ENCODE peak calls at places on chromosomes 7 and 10, in six cellular contexts. H, M, A, G, O and T are unnamed samples.

GRCh38 chr10:34333513-34333912 is 481.6 kb downstream of the PARD3 start:
- DNase-seq in H (peak; percentile 79), M (no peak), A (no peak), G (peak; percentile 70), O (no peak), T (no peak)

GRCh38 chr7:101913876-101914275 is 96.5 kb downstream of the CUX1 start:
- DNase-seq in H (no peak), M (no peak), A (no peak), G (no peak), O (no peak), T (no peak)

GRCh38 chr7:139588632-139589031 is 65.1 kb downstream of the CLEC2L start:
- DNase-seq in H (peak; percentile 88), M (no peak), A (no peak), G (no peak), O (no peak), T (no peak)

GRCh38 chr10:95419399-95419798 is 128.6 kb upstream of the PDLIM1 start:
- DNase-seq in H (no peak), M (no peak), A (no peak), G (no peak), O (no peak), T (no peak)

GRCh38 chr7:140691368-140692045 is 5.0 kb upstream of the NDUFB2 start:
- DNase-seq in H (no peak), M (no peak), A (no peak), G (no peak), O (peak; percentile 57), T (no peak)

GRCh38 chr10:108862691-108863350 is 1060.5 kb downstream of the XPNPEP1 start:
- DNase-seq in H (no peak), M (peak; percentile 2), A (no peak), G (no peak), O (no peak), T (no peak)

GRCh38 chr10:100970076-100970913 is 991 bp downstream of the SEMA4G start:
- DNase-seq in H (no peak), M (no peak), A (peak; percentile 91), G (peak; percentile 27), O (peak; percentile 57), T (peak; percentile 55)

GRCh38 chr7:129907122-129907741 is 45.5 kb downstream of the UBE2H start:
- DNase-seq in H (no peak), M (no peak), A (no peak), G (no peak), O (no peak), T (no peak)

GRCh38 chr10:23399701-23400144 is 39.2 kb upstream of the OTUD1 start:
- DNase-seq in H (peak; percentile 89), M (no peak), A (no peak), G (peak; percentile 87), O (no peak), T (no peak)

GRCh38 chr10:69093933-69094332 is 6.0 kb downstream of the SRGN start:
- DNase-seq in H (peak; percentile 47), M (no peak), A (no peak), G (peak; percentile 32), O (no peak), T (no peak)

GRCh38 chr10:128537888-128538287 is 411.7 kb upstream of the MKI67 start:
- DNase-seq in H (no peak), M (no peak), A (no peak), G (no peak), O (no peak), T (no peak)

GRCh38 chr7:100016209-100016901 is 959 bp downstream of the ZKSCAN1 start:
- DNase-seq in H (no peak), M (no peak), A (no peak), G (no peak), O (no peak), T (no peak)

GRCh38 chr10:70679498-70679897 is 7.2 kb downstream of the ADAMTS14 start:
- DNase-seq in H (peak; percentile 53), M (peak; percentile 81), A (no peak), G (no peak), O (no peak), T (no peak)

GRCh38 chr10:87000491-87000890 is 19.6 kb upstream of the FAM25A start:
- DNase-seq in H (peak; percentile 69), M (no peak), A (no peak), G (no peak), O (no peak), T (no peak)

GRCh38 chr10:266974-267425 is 131.7 kb downstream of the ZMYND11 start:
- DNase-seq in H (peak; percentile 69), M (no peak), A (no peak), G (peak; percentile 46), O (no peak), T (no peak)

GRCh38 chr7:105353752-105354328 is 34.9 kb downstream of the SRPK2 start:
- DNase-seq in H (peak; percentile 79), M (no peak), A (no peak), G (no peak), O (no peak), T (no peak)

GRCh38 chr10:90912176-90912575 is 8.7 kb downstream of the ANKRD1 start:
- DNase-seq in H (no peak), M (no peak), A (no peak), G (peak; percentile 72), O (no peak), T (no peak)

GRCh38 chr10:5147981-5148677 is 36.8 kb downstream of the AKR1C8 start:
- DNase-seq in H (no peak), M (no peak), A (no peak), G (no peak), O (no peak), T (no peak)

GRCh38 chr10:94405406-94405805 is 3.1 kb downstream of the TBC1D12 start:
- DNase-seq in H (no peak), M (no peak), A (no peak), G (no peak), O (no peak), T (no peak)

GRCh38 chr10:5656737-5657579 is 9.4 kb downstream of the ASB13 start:
- DNase-seq in H (no peak), M (no peak), A (no peak), G (no peak), O (no peak), T (no peak)

GRCh38 chr7:115631782-115632181 is 398.8 kb downstream of the TFEC start:
- DNase-seq in H (peak; percentile 1), M (no peak), A (no peak), G (no peak), O (no peak), T (no peak)

GRCh38 chr7:142813262-142813661 is 41.6 kb upstream of the EPHB6 start:
- DNase-seq in H (peak; percentile 88), M (no peak), A (no peak), G (peak; percentile 61), O (peak; percentile 85), T (no peak)

GRCh38 chr7:142809671-142810070 is 38.9 kb downstream of the PRSS2 start:
- DNase-seq in H (no peak), M (no peak), A (no peak), G (no peak), O (no peak), T (no peak)

GRCh38 chr7:142812437-142813215 is 41.9 kb downstream of the PRSS2 start:
- DNase-seq in H (peak; percentile 41), M (no peak), A (no peak), G (no peak), O (no peak), T (no peak)

GRCh38 chr7:142808802-142809583 is 38.2 kb downstream of the PRSS2 start:
- DNase-seq in H (peak; percentile 33), M (no peak), A (peak; percentile 69), G (no peak), O (no peak), T (no peak)

DNA sequence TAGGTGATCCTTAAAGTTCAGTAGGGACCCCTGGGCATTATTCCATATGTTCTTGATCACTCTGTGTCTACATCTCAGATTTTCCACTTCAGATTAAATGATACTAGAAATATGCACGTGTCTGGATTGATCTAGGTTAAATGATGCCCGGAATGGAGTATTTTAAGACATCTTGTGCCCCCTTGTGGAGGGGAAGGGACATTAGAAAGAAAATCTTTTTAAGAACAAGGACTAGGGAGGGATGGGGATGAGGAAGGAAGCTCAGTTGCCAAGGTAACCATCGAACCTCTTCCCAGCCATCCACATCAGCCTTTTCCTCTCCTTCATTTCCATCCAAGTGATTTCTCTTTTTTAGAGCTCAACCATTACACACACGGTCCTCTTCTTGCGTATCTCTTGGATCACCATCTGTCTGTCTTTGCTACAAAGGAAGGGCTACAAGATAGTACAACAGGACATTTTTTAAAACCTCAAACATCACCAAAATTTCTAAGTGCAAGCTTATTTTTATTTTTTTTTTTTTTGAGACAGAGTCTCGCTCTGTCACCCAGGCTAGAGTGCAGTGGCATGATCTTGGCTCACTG is 40.5 kb downstream of the PRSS2 start:
- DNase-seq in H (peak; percentile 72), M (no peak), A (no peak), G (peak; percentile 48), O (no peak), T (no peak)
- TF ChIP-seq CTCF in H (peak; percentile 66), M (peak; percentile 71), A (no peak), G (peak; percentile 59), O (peak; percentile 81), T (peak; percentile 79)

DNA sequence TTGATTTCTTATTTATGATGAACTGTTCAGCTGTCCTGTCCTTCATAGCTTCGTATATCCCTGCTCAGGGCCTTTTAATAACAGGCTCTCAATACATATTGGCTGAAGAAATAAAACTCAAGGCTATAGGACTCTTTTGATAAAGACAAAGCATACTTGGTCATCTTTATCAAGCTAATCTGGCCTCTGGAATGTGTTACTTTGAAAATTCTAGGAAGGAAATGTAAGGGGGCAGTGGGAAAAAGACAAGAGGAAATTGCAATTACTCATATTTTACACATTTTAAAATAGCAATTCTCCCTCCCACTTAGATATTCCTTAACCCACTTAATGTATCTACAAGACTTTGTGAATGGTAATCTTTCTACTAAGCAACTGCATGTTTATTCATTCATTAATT is 94.3 kb downstream of the OSBPL3 start:
- DNase-seq in H (no peak), M (no peak), A (no peak), G (no peak), O (no peak), T (no peak)
- TF ChIP-seq CTCF in H (no peak), M (no peak), A (no peak), G (no peak), O (no peak), T (no peak)

DNA sequence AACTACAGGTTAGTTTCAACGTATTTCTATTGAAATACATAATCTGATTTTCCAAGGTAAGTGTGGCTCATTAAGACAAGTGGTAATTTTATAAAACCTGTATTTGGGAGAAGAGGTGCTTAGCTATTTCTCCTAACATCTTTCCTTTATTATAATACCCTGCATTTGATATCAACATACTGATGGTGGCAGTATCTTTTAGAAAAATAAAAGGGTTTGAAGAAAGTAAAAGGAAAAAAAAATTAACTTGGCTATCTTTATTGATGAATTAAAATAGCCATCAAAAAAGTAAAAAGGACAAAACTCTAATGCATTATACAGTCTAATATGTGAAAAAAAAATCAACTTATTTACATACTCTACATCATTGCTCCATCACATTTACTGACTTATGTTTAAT is 68.0 kb downstream of the NRBF2 start:
- DNase-seq in H (no peak), M (no peak), A (no peak), G (no peak), O (no peak), T (no peak)
- TF ChIP-seq CTCF in H (no peak), M (no peak), A (no peak), G (no peak), O (no peak), T (no peak)

GRCh38 chr10:110535958-110536891 is 31.3 kb upstream of the SMC3 start:
- DNase-seq in H (peak; percentile 89), M (no peak), A (no peak), G (peak; percentile 53), O (peak; percentile 60), T (no peak)
- TF ChIP-seq CTCF in H (peak; percentile 21), M (peak; percentile 44), A (no peak), G (peak; percentile 30), O (peak; percentile 61), T (no peak)

GRCh38 chr10:80530251-80530650 is 7.5 kb upstream of the SH2D4B start:
- DNase-seq in H (peak; percentile 53), M (no peak), A (peak; percentile 55), G (peak; percentile 62), O (no peak), T (no peak)
- TF ChIP-seq CTCF in H (peak; percentile 38), M (peak; percentile 29), A (no peak), G (peak; percentile 59), O (peak; percentile 28), T (no peak)